ENCODE peak calls at places on chromosomes 11 and 22, in seven cellular contexts. F is mesendoderm, S is H9, G is neuronal stem cell, B is IMR-90, D is mesenchymal stem cell, M is H1. R is an unnamed sample.

GRCh38 chr11:11691296-11692141 is 69.7 kb upstream of the GALNT18 start:
- DNase-seq in G (peak), B (no peak), D (no peak), M (peak), F (peak), S (peak), R (no peak)

GRCh38 chr11:2547806-2548205 is 103.0 kb downstream of the KCNQ1 start:
- DNase-seq in M (no peak), D (no peak), F (no peak), G (no peak), B (no peak), S (no peak), R (no peak)

GRCh38 chr11:84775503-84775902 is 851.6 kb downstream of the DLG2 start:
- DNase-seq in D (no peak), F (no peak), B (no peak), G (no peak), M (no peak), S (no peak), R (no peak)

GRCh38 chr11:105612766-105613165 is 2.9 kb downstream of the GRIA4 start:
- DNase-seq in D (peak), G (no peak), S (no peak), M (no peak), F (no peak), B (no peak), R (no peak)

GRCh38 chr11:55826919-55827318 is at the start of gene OR5L2:
- DNase-seq in G (no peak), F (no peak), B (no peak), D (no peak), M (no peak), S (no peak), R (no peak)

GRCh38 chr11:8886332-8886731 is 24.7 kb upstream of the AKIP1 start:
- DNase-seq in D (peak), G (no peak), B (peak), M (no peak), S (no peak), F (no peak), R (no peak)

GRCh38 chr11:6655020-6655789 is 404 bp downstream of the DCHS1 start:
- DNase-seq in D (peak), M (peak), G (no peak), S (no peak), B (no peak), F (no peak), R (no peak)

GRCh38 chr11:24496371-24496727 is 504 bp upstream of the LUZP2 start:
- DNase-seq in S (no peak), D (no peak), G (no peak), F (no peak), B (peak), M (no peak), R (no peak)

GRCh38 chr11:129317564-129317963 is 58.1 kb upstream of the BARX2 start:
- DNase-seq in F (no peak), S (no peak), M (no peak), G (no peak), D (no peak), B (no peak), R (no peak)

GRCh38 chr11:133957926-133958325 is 1.2 kb upstream of the IGSF9B start:
- DNase-seq in G (no peak), B (no peak), S (no peak), F (peak), M (no peak), D (no peak), R (no peak)

GRCh38 chr11:111063711-111064110 is 181.8 kb upstream of the POU2AF2 start:
- DNase-seq in D (peak), G (no peak), S (no peak), B (peak), M (no peak), F (no peak), R (no peak)

GRCh38 chr11:9459573-9460321 is 1.1 kb upstream of the ZNF143 start:
- DNase-seq in S (no peak), F (peak), G (peak), M (no peak), D (peak), B (peak), R (peak)

GRCh38 chr22:42343551-42344081 is 73.2 kb upstream of the TCF20 start:
- DNase-seq in F (no peak), M (no peak), B (no peak), D (no peak), G (no peak), S (no peak), R (peak)

GRCh38 chr11:78219493-78220217 is 30.9 kb downstream of the USP35 start:
- DNase-seq in D (no peak), F (no peak), M (no peak), B (no peak), G (no peak), S (peak), R (no peak)

GRCh38 chr11:119479685-119480275 is 56.8 kb upstream of the THY1 start:
- DNase-seq in F (peak), M (peak), S (peak), G (no peak), B (peak), D (peak), R (peak)

GRCh38 chr11:126862664-126863247 is 137.8 kb downstream of the KIRREL3 start:
- DNase-seq in M (peak), S (peak), F (peak), G (no peak), D (no peak), B (no peak), R (no peak)

GRCh38 chr11:69664103-69664775 is 10.9 kb downstream of the LTO1 start:
- DNase-seq in G (no peak), S (no peak), D (no peak), B (no peak), F (no peak), M (no peak), R (no peak)

GRCh38 chr11:99973993-99974392 is 713.1 kb upstream of the ARHGAP42 start:
- DNase-seq in F (peak), D (no peak), B (no peak), S (no peak), G (no peak), M (no peak), R (peak)

GRCh38 chr11:128472128-128473110 is 114.9 kb downstream of the ETS1 start:
- DNase-seq in F (no peak), G (no peak), B (peak), M (no peak), S (no peak), D (peak), R (no peak)

GRCh38 chr11:23124996-23125395 is 264.7 kb upstream of the CCDC179 start:
- DNase-seq in D (peak), F (no peak), S (no peak), M (no peak), G (no peak), B (no peak), R (no peak)

GRCh38 chr22:38223289-38223960 is 21.6 kb downstream of the MAFF start:
- DNase-seq in D (no peak), B (no peak), F (no peak), G (no peak), S (no peak), M (no peak), R (no peak)
- H3K27ac ChIP-seq in D (peak), B (no peak), F (no peak), G (no peak), S (no peak), M (no peak), R (no peak)

GRCh38 chr22:27760474-27760873 is 41.1 kb downstream of the MN1 start:
- DNase-seq in D (no peak), G (no peak), F (no peak), B (no peak), M (no peak), S (no peak), R (no peak)

GRCh38 chr22:27761036-27761435 is 40.5 kb downstream of the MN1 start:
- DNase-seq in S (no peak), B (no peak), D (no peak), M (no peak), G (no peak), F (no peak), R (no peak)

GRCh38 chr22:27757928-27758525 is 43.5 kb downstream of the MN1 start:
- DNase-seq in B (no peak), S (no peak), G (no peak), D (no peak), M (no peak), F (no peak), R (no peak)

GRCh38 chr22:27764722-27765236 is 36.8 kb downstream of the MN1 start:
- DNase-seq in G (no peak), M (no peak), D (no peak), S (no peak), F (no peak), B (no peak), R (no peak)

DNA sequence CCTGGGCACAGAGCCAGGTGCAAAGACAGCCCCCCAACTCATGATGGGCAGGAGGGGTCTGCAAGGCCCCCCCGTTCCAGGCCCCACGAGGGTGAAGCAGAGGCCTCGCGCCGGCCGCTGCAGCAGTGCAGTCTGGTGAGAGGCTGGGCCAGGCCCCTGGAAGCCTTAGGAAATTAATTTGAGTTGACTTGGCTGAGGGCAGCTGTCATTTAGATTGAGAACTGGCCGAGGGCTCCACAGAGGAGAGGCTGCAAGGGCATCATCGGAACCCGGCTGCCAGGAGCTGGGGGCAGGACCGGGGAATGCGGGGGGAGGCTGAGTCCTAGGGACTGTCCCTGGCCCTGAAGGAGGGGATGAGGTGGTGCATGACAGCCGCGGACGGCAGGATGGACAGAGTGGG is 39.9 kb downstream of the MN1 start:
- DNase-seq in F (no peak), M (no peak), S (no peak), B (no peak), D (no peak), G (no peak), R (no peak)
- H2BK5ac ChIP-seq in F (no peak), M (no peak), S (no peak), B (no peak), D (no peak), G (no peak), R (no peak)

GRCh38 chr11:118448294-118448693 is 12.0 kb downstream of the KMT2A start:
- DNase-seq in B (peak), S (no peak), D (peak), M (no peak), F (no peak), G (no peak), R (no peak)
- H3K27ac ChIP-seq in B (no peak), S (no peak), D (no peak), M (no peak), F (no peak), G (no peak), R (no peak)

GRCh38 chr11:94767292-94767690 is 865 bp upstream of the AMOTL1 start:
- DNase-seq in F (no peak), S (no peak), B (no peak), M (no peak), D (no peak), G (no peak), R (no peak)

GRCh38 chr11:94767701-94768601 is at the start of gene AMOTL1:
- DNase-seq in F (peak), S (peak), B (peak), D (peak), G (peak), M (peak), R (peak)

GRCh38 chr11:94768602-94769511 is 701 bp downstream of the AMOTL1 start:
- DNase-seq in M (peak), G (peak), S (peak), B (peak), D (peak), F (no peak), R (peak)

GRCh38 chr11:94769897-94770296 is 1.7 kb downstream of the AMOTL1 start:
- DNase-seq in G (no peak), D (no peak), S (no peak), M (no peak), F (no peak), B (no peak), R (no peak)

DNA sequence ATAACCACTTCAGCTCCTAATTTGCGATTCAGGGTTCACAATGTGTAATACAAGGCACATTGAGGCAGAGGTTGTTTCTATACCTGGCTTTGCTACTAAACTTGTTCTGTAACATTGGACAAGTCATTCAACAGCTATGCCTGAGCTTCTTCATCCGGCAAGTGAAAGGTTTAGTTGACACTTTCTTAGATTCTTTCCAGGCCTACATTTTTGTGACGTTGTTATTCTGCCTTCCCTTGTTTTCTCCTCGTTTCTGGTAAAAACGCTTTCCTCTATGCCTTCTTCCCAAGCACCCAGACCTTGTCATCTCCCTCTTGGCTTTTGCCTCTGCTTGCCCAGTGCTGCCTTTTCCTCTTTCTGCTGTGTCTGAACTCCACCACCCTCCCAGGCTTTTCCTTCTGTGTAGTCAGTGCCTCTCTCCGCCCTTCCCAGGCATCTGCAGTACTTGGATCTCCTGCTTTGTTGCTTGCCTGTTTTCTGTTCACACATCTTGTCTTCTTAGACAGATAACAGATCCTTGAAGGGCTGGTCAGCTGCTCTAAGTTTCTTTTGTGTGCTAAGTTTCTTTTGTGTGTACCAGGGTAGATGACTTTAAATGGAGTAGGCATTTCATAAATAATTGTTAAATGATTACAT is 1.4 kb upstream of the AMOTL1 start:
- DNase-seq in S (no peak), M (no peak), B (no peak), D (peak), G (no peak), F (peak), R (peak)
- H2BK5ac ChIP-seq in S (no peak), M (no peak), B (no peak), D (no peak), G (no peak), F (peak), R (peak)

DNA sequence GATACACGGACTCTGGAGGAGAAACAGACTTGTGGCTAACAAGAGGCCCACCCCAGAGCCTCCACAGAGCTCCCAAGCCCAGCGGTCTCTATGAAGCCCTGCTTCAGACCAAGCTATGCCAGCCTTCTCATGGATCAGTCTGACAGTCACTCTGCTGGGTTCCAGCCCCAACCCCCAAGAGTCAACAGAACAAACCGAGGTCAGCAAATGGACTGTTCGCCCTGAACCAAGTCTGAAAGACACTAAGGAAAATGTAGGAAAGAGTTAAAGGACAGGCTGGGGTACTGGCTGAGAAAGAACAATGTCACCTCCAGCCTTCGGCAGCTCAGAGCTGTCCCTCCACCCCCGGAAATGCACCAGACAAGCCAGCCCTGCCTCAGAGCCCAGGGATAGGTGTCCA is 3.9 kb downstream of the ARFGAP2 start:
- DNase-seq in F (no peak), D (no peak), S (no peak), M (no peak), G (no peak), B (no peak), R (no peak)
- H3K27ac ChIP-seq in F (no peak), D (no peak), S (no peak), M (no peak), G (no peak), B (no peak), R (no peak)

GRCh38 chr11:58188770-58189169 is at the start of gene OR9Q2:
- DNase-seq in F (no peak), B (no peak), S (no peak), G (no peak), D (no peak), M (no peak), R (no peak)
- H2BK5ac ChIP-seq in F (no peak), B (no peak), S (no peak), G (no peak), D (no peak), M (no peak), R (no peak)

R was measured in trophoblast cell.